ENCODE peak calls at places on chromosomes 4 and X, in six cellular contexts. P is AG09319; Q is K562; C is OCI-LY7; L is CD8-positive, alpha-beta T cell; A is PC-9. V is an unnamed sample.

GRCh38 chrX:12910851-12911461 is 4.5 kb downstream of the TLR8 start:
- DNase-seq in P (no peak), Q (no peak), C (no peak), L (no peak), A (no peak), V (no peak)

GRCh38 chr4:145755802-145756201 is 75.9 kb downstream of the C4orf51 start:
- DNase-seq in P (no peak), Q (no peak), C (no peak), L (no peak), A (no peak), V (no peak)

GRCh38 chr4:125951275-125951887 is 636.6 kb downstream of the FAT4 start:
- DNase-seq in P (peak), Q (no peak), C (no peak), L (no peak), A (no peak), V (no peak)

GRCh38 chrX:23792861-23793553 is 10.0 kb downstream of the SAT1 start:
- DNase-seq in P (no peak), Q (no peak), C (no peak), L (no peak), A (no peak), V (no peak)

GRCh38 chr4:146192060-146192459 is 16.5 kb downstream of the LSM6 start:
- DNase-seq in P (peak), Q (peak), C (no peak), L (no peak), A (no peak), V (no peak)

GRCh38 chr4:31408136-31408535 is 688.0 kb downstream of the PCDH7 start:
- DNase-seq in P (no peak), Q (no peak), C (no peak), L (no peak), A (no peak), V (no peak)

GRCh38 chr4:182537031-182537617 is 293.9 kb downstream of the TENM3 start:
- DNase-seq in P (no peak), Q (no peak), C (no peak), L (no peak), A (no peak), V (no peak)

GRCh38 chr4:98092833-98093439 is 50.3 kb downstream of the STPG2 start:
- DNase-seq in P (no peak), Q (no peak), C (peak), L (no peak), A (no peak), V (no peak)

GRCh38 chr4:7021355-7021754 is 21.8 kb upstream of the TADA2B start:
- DNase-seq in P (no peak), Q (no peak), C (no peak), L (no peak), A (no peak), V (no peak)

GRCh38 chr4:8292388-8293107 is 23.0 kb downstream of the HTRA3 start:
- DNase-seq in P (no peak), Q (no peak), C (no peak), L (no peak), A (no peak), V (no peak)

GRCh38 chrX:38878674-38879375 is 77.6 kb downstream of the MID1IP1 start:
- DNase-seq in P (no peak), Q (no peak), C (peak), L (no peak), A (no peak), V (no peak)

GRCh38 chr4:147326581-147326980 is 154.3 kb upstream of the EDNRA start:
- DNase-seq in P (no peak), Q (no peak), C (no peak), L (no peak), A (no peak), V (no peak)

GRCh38 chr4:10704050-10704810 is 19.7 kb upstream of the CLNK start:
- DNase-seq in P (no peak), Q (no peak), C (no peak), L (no peak), A (no peak), V (no peak)

GRCh38 chrX:20066968-20067708 is 49.6 kb downstream of the MAP7D2 start:
- DNase-seq in P (peak), Q (peak), C (peak), L (peak), A (peak), V (no peak)

GRCh38 chrX:47297874-47298273 is 65.1 kb downstream of the USP11 start:
- DNase-seq in P (no peak), Q (no peak), C (no peak), L (no peak), A (peak), V (no peak)

GRCh38 chr4:145012841-145013240 is 85.2 kb downstream of the ANAPC10 start:
- DNase-seq in P (no peak), Q (no peak), C (no peak), L (no peak), A (no peak), V (no peak)

GRCh38 chr4:140252144-140252741 is 98.3 kb upstream of the MAML3 start:
- DNase-seq in P (no peak), Q (no peak), C (peak), L (no peak), A (no peak), V (no peak)

GRCh38 chr4:2432991-2433530 is 14.3 kb downstream of the CFAP99 start:
- DNase-seq in P (no peak), Q (peak), C (no peak), L (no peak), A (no peak), V (no peak)

GRCh38 chr4:10130190-10130888 is 13.7 kb upstream of the WDR1 start:
- DNase-seq in P (no peak), Q (no peak), C (no peak), L (no peak), A (no peak), V (no peak)

GRCh38 chrX:11100281-11101035 is 10.7 kb upstream of the HCCS start:
- DNase-seq in P (peak), Q (peak), C (no peak), L (no peak), A (peak), V (no peak)

GRCh38 chr4:37917388-37917787 is 26.5 kb downstream of the TBC1D1 start:
- DNase-seq in P (no peak), Q (no peak), C (no peak), L (no peak), A (no peak), V (no peak)

GRCh38 chrX:119687661-119688413 is 5.1 kb downstream of the SEPTIN6 start:
- DNase-seq in P (no peak), Q (no peak), C (peak), L (no peak), A (no peak), V (no peak)

GRCh38 chr4:25113915-25114904 is 46.0 kb downstream of the SEPSECS start:
- DNase-seq in P (peak), Q (no peak), C (no peak), L (no peak), A (no peak), V (no peak)

GRCh38 chrX:39814391-39814790 is 283.4 kb downstream of the BCOR start:
- DNase-seq in P (no peak), Q (peak), C (peak), L (peak), A (no peak), V (no peak)

GRCh38 chr4:15809058-15809457 is 30.9 kb downstream of the CD38 start:
- DNase-seq in P (no peak), Q (no peak), C (peak), L (no peak), A (no peak), V (no peak)

GRCh38 chr4:109728385-109728784 is 1.5 kb downstream of the PLA2G12A start:
- DNase-seq in P (no peak), Q (no peak), C (no peak), L (no peak), A (no peak), V (no peak)

GRCh38 chr4:95289028-95289634 is 259.6 kb downstream of the UNC5C start:
- DNase-seq in P (no peak), Q (peak), C (peak), L (no peak), A (no peak), V (no peak)

GRCh38 chr4:81471361-81472248 is at the start of gene RASGEF1B:
- DNase-seq in P (peak), Q (peak), C (peak), L (peak), A (peak), V (peak)

GRCh38 chr4:101910786-101911373 is 120.3 kb downstream of the BANK1 start:
- DNase-seq in P (no peak), Q (no peak), C (no peak), L (no peak), A (no peak), V (no peak)

GRCh38 chr4:120616041-120616440 is 306.5 kb downstream of the PRDM5 start:
- DNase-seq in P (no peak), Q (no peak), C (no peak), L (no peak), A (no peak), V (no peak)

GRCh38 chr4:89222171-89222570 is 85.4 kb downstream of the GPRIN3 start:
- DNase-seq in P (no peak), Q (no peak), C (no peak), L (no peak), A (peak), V (no peak)

GRCh38 chr4:102598759-102599379 is 97.7 kb downstream of the NFKB1 start:
- DNase-seq in P (no peak), Q (no peak), C (no peak), L (no peak), A (no peak), V (no peak)

GRCh38 chr4:25133132-25133531 is 27.1 kb downstream of the SEPSECS start:
- DNase-seq in P (no peak), Q (no peak), C (no peak), L (no peak), A (no peak), V (no peak)

GRCh38 chr4:37976991-37977470 is 16.8 kb downstream of the PTTG2 start:
- DNase-seq in P (peak), Q (peak), C (peak), L (peak), A (peak), V (peak)

GRCh38 chrX:43655151-43655676 is 885 bp upstream of the MAOA start:
- DNase-seq in P (no peak), Q (no peak), C (no peak), L (no peak), A (no peak), V (peak)

GRCh38 chr4:73303711-73304110 is 45.1 kb upstream of the ANKRD17 start:
- DNase-seq in P (no peak), Q (no peak), C (no peak), L (no peak), A (no peak), V (no peak)

GRCh38 chr4:73312967-73313366 is 54.4 kb upstream of the ANKRD17 start:
- DNase-seq in P (no peak), Q (no peak), C (no peak), L (no peak), A (no peak), V (no peak)

GRCh38 chr4:73309211-73309610 is 50.6 kb upstream of the ANKRD17 start:
- DNase-seq in P (no peak), Q (no peak), C (no peak), L (no peak), A (no peak), V (no peak)

GRCh38 chr4:73311428-73311827 is 52.8 kb upstream of the ANKRD17 start:
- DNase-seq in P (peak), Q (peak), C (peak), L (no peak), A (no peak), V (no peak)

DNA sequence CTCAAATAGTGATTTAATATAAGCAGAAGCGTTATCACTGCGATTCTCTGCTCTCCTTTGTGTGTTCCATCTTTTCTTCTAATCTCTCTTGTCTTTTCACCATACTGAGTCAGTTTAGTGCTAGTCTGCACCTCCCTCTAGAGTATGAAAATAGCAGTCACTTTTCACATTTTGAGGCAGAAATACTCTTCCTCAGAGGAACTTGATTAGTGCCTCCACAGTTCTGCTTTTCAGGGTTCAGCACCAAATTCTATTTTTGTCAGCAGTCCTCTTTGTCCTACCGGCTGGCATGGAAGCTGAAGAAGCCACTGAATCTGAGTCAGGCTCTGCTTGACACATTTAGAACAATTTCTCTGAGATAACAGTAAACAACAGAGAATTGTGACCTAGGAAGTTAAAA is 49.7 kb upstream of the ANKRD17 start:
- DNase-seq in P (no peak), Q (no peak), C (peak), L (no peak), A (no peak), V (no peak)
- TF ChIP-seq CTCF in P (peak), Q (peak), C (peak), L (no peak), A (peak), V (no peak)

GRCh38 chr4:57324673-57325307 is 214.6 kb upstream of the IGFBP7 start:
- DNase-seq in P (no peak), Q (no peak), C (no peak), L (no peak), A (no peak), V (no peak)

GRCh38 chr4:57318694-57319093 is 208.5 kb upstream of the IGFBP7 start:
- DNase-seq in P (no peak), Q (no peak), C (no peak), L (no peak), A (no peak), V (no peak)

GRCh38 chr4:57320217-57320616 is 210.0 kb upstream of the IGFBP7 start:
- DNase-seq in P (no peak), Q (no peak), C (no peak), L (no peak), A (no peak), V (no peak)

DNA sequence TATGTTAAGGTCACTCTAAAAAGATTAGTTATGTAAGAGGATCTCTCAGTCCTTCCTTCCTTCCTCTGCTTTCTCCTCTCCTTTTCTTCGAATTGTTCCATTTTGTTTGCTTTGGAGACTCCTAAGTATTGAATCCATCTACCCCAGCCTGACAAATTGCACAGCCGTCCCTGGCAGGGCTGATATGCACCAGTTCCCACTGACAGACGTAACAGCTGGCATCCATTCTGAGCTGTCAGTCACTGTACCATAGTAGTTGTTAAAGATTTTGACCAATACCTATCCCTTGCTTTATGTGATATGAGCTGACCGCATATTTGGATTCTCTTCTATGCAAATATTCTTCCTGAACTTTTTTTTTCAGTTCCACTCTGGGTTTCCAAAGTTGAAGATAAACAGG is 210.7 kb upstream of the IGFBP7 start:
- DNase-seq in P (no peak), Q (no peak), C (no peak), L (no peak), A (no peak), V (no peak)
- TF ChIP-seq CTCF in P (no peak), Q (no peak), C (no peak), L (no peak), A (no peak), V (no peak)

DNA sequence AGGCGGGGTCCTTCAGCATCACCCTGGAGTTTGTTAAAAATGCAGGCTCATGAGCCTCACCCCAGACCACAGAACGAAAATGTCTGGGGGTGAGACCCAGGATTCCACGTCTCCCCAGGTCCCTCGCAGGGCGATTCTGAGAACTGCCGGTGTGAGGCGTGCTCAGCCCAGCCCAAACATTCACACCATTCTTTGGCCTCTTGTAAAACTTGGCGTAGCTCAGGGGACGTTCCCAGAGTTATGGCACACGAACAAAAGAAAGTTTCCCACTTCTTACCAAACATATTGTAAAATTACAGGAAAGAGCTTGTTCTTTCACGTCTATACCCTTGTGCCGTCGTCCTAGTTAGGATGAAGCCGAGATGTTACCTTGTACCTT is 12.9 kb downstream of the CD99 start:
- DNase-seq in P (no peak), Q (no peak), C (no peak), L (no peak), A (no peak), V (no peak)
- TF ChIP-seq CTCF in P (peak), Q (peak), C (no peak), L (no peak), A (no peak), V (no peak)

DNA sequence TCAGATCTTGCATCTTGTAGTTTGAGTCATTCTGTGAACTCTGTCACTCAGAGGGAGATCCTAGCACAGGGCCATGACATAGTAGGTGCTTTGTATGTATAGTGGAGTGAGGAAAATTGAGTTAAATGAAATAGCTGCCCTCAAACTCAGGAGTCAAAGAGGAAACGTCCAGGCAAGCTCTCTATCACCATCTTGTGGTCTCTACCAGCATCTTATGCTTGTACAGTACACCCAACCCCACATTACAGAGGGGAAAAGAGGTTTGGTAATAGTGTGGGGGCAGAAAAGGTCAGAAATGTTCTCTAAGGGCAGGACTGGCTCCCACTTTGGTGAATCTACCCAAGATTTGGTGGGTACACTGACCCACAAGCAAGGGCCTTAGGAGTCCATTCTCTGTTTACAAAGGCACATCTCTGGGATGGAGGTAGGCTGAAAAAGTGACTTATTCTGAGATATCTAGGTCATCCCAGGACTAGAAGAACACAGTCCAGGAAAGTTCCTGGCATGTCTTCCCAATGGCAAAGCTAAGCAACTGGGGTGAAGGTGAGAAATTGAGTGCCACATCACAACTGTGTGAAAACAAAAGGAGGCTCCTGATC is 131.8 kb downstream of the OR13H1 start:
- DNase-seq in P (no peak), Q (peak), C (peak), L (no peak), A (no peak), V (no peak)
- TF ChIP-seq CTCF in P (peak), Q (peak), C (peak), L (no peak), A (peak), V (peak)

DNA sequence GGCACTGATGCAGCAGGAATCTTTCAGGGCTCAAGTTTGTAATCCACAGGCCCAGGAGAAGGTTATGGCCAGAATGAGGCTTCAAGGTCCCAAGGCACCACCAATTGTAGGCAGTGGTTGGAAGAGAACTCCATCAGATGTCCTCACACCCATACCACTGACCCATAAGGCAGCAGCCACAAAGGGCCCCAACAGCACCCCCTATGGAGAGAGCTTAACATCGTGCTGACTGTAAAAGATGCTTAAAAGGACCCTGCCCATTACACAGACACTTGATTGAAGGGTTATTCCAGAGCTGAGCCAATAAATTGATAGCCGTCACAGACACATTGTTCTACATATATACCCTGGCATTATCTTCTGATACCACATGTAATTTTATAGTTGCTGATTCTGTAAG is 113.7 kb downstream of the SOWAHB start:
- DNase-seq in P (no peak), Q (no peak), C (no peak), L (no peak), A (no peak), V (no peak)
- TF ChIP-seq CTCF in P (peak), Q (peak), C (peak), L (no peak), A (no peak), V (no peak)

GRCh38 chr4:168942985-168943384 is 67.1 kb downstream of the CBR4 start:
- DNase-seq in P (no peak), Q (peak), C (peak), L (no peak), A (no peak), V (no peak)
- TF ChIP-seq CTCF in P (peak), Q (peak), C (peak), L (no peak), A (peak), V (peak)

GRCh38 chrX:85994787-85995186 is 52.6 kb downstream of the CHM start:
- DNase-seq in P (no peak), Q (no peak), C (no peak), L (no peak), A (no peak), V (no peak)
- TF ChIP-seq CTCF in P (no peak), Q (no peak), C (no peak), L (no peak), A (no peak), V (no peak)

V was measured in progenitor cell of endocrine pancreas.